ENCODE peak calls at places on chromosomes 16 and 17, in seven cellular contexts. T is GM10248, Y is mammary epithelial cell, S is epithelial cell of esophagus, E is A549, H is pancreas, D is fibroblast of the aortic adventitia. B is an unnamed sample.

GRCh38 chr17:9676084-9676483 is 30.8 kb downstream of the USP43 start:
- DNase-seq in Y (no peak), D (no peak), H (no peak), E (no peak), S (peak), T (no peak), B (peak)

GRCh38 chr17:75116681-75117080 is 6.9 kb downstream of the ARMC7 start:
- DNase-seq in S (no peak), D (peak), Y (no peak), H (no peak), T (no peak), E (no peak), B (no peak)

GRCh38 chr17:29566473-29567361 is at the start of gene ABHD15:
- DNase-seq in T (peak), Y (peak), S (peak), E (peak), H (peak), D (peak), B (peak)

GRCh38 chr17:7885357-7886226 is 3.0 kb upstream of the CHD3 start:
- DNase-seq in T (peak), Y (peak), S (no peak), H (peak), E (peak), D (peak), B (no peak)

GRCh38 chr17:199195-199604 is 17.8 kb upstream of the DOC2B start:
- DNase-seq in S (no peak), E (no peak), D (peak), H (peak), Y (no peak), T (no peak), B (peak)

GRCh38 chr17:12691173-12691572 is 25.5 kb downstream of the MYOCD start:
- DNase-seq in H (no peak), D (peak), Y (no peak), T (no peak), S (no peak), E (no peak), B (no peak)

GRCh38 chr16:8959921-8960787 is 3.6 kb downstream of the USP7 start:
- DNase-seq in H (no peak), D (peak), T (no peak), S (no peak), Y (no peak), E (no peak), B (peak)

GRCh38 chr16:84746875-84747274 is 47.1 kb downstream of the USP10 start:
- DNase-seq in E (no peak), H (no peak), T (no peak), D (no peak), S (no peak), Y (no peak), B (no peak)

GRCh38 chr17:56914641-56915263 is 903 bp upstream of the TRIM25 start:
- DNase-seq in H (no peak), D (no peak), E (no peak), S (no peak), T (peak), Y (no peak), B (no peak)

GRCh38 chr16:54284319-54284930 is 2.2 kb downstream of the IRX3 start:
- DNase-seq in Y (peak), D (no peak), E (no peak), S (peak), T (peak), H (peak), B (no peak)

GRCh38 chr17:73760186-73760758 is 116.0 kb upstream of the SDK2 start:
- DNase-seq in Y (no peak), D (no peak), E (no peak), S (no peak), T (no peak), H (no peak), B (no peak)

GRCh38 chr16:65122974-65123845 is 1.3 kb upstream of the CDH11 start:
- DNase-seq in S (peak), T (peak), H (peak), D (peak), E (no peak), Y (no peak), B (peak)

GRCh38 chr16:56226187-56226586 is 34.9 kb downstream of the GNAO1 start:
- DNase-seq in S (no peak), E (no peak), D (peak), H (no peak), T (no peak), Y (no peak), B (no peak)

GRCh38 chr16:7055443-7055842 is 277.2 kb upstream of the RBFOX1 start:
- DNase-seq in E (no peak), H (no peak), T (no peak), Y (no peak), S (no peak), D (no peak), B (no peak)

GRCh38 chr16:85963746-85964370 is 64.9 kb downstream of the IRF8 start:
- DNase-seq in D (no peak), T (no peak), H (no peak), S (no peak), E (no peak), Y (no peak), B (peak)

GRCh38 chr16:50593410-50594139 is 45.4 kb downstream of the NKD1 start:
- DNase-seq in T (no peak), Y (no peak), E (no peak), S (no peak), H (no peak), D (no peak), B (no peak)
- TF ChIP-seq CTCF in T (peak), Y (no peak), E (no peak), S (no peak), H (no peak), D (peak), B (no peak)

GRCh38 chr16:24995469-24995868 is 19.7 kb downstream of the ARHGAP17 start:
- DNase-seq in H (no peak), D (no peak), E (no peak), T (no peak), S (no peak), Y (no peak), B (no peak)
- TF ChIP-seq CTCF in H (no peak), D (no peak), E (no peak), T (peak), S (no peak), Y (no peak), B (no peak)

GRCh38 chr16:62036807-62037135 is 533 bp upstream of the CDH8 start:
- DNase-seq in Y (no peak), H (no peak), E (no peak), T (no peak), S (no peak), D (no peak), B (no peak)

GRCh38 chr16:62038225-62038624 is 2.0 kb upstream of the CDH8 start:
- DNase-seq in H (no peak), S (peak), E (no peak), T (no peak), D (no peak), Y (no peak), B (no peak)

GRCh38 chr16:62036101-62036806 is at the start of gene CDH8:
- DNase-seq in E (no peak), T (no peak), S (peak), H (peak), Y (peak), D (no peak), B (peak)

GRCh38 chr16:62038646-62039045 is 2.4 kb upstream of the CDH8 start:
- DNase-seq in Y (no peak), T (no peak), S (no peak), E (no peak), D (no peak), H (no peak), B (no peak)

GRCh38 chr16:62041401-62041800 is 5.2 kb upstream of the CDH8 start:
- DNase-seq in T (no peak), E (peak), H (no peak), S (peak), Y (peak), D (no peak), B (no peak)
- TF ChIP-seq CTCF in T (peak), E (peak), H (no peak), S (peak), Y (peak), D (no peak), B (peak)

DNA sequence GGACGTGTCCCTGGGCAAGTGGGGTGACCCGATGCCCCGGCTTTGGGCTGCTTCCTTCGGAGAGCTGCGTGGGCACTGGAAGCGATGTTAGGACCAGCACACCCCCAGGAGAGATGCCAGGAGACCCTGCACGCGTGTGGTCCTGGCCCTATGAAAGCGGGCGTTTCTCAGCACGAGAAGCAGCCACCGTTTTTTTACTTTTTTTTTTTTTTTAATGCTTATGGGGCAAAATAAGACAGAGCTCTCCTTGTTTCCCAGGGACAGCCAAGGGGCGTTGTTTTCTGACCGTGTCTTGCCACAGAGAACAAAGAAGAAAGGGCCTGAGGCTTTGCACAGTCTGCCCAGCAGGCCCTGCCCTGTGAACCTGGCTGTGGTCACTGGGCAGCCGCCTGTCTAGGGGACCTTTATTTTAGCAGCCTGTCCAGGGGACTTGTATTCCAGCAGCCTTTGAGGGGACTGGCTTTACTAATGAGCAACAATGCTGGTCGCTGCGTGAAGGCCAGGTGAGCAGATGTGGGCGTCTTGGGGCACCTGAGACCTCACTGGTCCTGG is 996 bp downstream of the SLC25A10 start:
- DNase-seq in D (no peak), T (no peak), E (no peak), H (no peak), Y (peak), S (peak), B (peak)
- TF ChIP-seq CTCF in D (no peak), T (no peak), E (no peak), H (no peak), Y (no peak), S (no peak), B (no peak)

DNA sequence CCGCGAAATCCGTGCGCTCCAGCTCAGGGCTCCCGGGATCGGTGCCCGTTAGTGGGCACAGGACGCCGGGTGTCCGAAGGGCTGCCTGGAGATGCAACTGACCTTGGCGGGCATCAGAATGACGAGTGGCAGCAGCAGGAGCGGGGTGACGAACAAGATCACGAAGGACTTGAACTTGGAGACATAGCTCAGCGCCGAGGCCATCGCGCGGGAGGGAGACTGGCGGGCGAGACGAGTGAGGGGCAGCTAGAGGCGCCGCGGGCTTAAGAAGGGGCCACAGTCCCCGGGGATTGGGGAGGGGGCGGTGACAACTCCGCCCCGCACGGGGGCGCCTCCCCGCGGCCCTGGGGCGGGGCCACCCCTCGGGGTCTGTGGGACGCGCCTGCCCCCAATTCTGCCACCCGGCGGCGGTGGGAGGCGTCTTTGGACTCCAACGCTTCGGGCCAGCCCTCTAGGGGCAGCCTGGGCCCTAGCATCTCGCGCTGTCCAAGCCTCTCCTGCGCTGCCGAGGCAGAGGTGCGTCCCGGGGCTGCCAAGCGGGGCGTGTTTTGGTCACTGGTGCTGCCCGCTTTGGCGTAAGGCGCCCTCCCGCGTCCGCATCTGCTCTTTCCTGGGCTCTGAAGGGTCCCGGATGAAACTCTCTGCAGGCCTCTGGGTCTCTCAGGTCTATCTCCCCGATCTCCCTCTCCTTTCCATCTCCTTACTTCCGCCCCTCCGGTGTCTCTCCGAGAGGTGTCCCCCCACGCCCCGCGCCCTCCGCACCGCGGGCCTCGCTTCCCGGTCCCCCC is at the start of gene SLC13A5:
- DNase-seq in D (peak), S (peak), H (peak), Y (peak), E (peak), T (peak), B (peak)
- TF ChIP-seq CTCF in D (peak), S (peak), H (no peak), Y (peak), E (peak), T (peak), B (peak)

DNA sequence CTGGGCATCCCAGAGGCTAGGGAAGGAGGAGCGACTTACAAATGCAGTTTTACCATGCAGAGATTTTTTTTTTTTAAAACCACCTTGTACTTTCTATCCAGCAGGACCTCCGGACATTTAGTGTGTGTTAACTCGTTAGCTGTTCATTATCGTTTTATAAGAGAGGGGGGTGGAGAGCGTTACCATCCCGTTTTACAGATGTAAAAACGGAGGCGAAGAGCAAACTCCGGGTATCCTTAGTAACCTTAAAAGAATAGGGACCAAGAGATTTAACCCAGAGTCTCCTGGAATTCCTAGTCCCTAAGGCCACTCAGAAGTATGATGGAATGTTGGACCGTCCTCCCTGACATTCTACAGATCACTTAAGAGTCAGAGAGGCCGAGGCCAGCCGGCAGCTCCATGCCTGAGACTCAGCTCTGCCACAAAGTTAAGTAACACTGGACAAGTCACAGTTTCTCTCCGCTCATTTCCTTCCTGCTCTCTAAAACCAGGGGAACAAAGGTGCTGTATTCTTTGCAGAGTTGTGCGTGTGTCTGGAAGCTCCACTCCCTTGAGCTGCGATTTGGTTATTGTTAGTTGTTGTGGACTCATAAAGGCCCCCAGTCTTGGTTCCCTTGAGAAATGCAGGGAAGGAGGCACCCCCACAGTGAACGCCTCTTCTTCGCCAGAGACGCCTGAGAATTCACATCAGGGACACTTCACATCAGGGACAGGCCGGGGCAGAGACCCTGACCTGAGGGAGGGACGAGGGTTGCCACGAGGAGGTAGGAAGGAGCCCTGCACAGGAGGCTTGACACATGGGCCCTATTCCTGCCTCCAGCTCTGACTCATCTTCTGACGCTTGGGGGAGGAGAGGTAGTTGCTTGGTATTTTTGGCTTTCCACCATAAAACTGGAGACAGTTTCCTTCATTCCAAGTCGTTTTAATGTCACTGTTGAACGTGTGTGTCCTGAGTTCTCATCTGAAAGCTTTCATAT is 1.2 kb downstream of the DUSP14 start:
- DNase-seq in T (no peak), Y (peak), H (no peak), S (peak), E (peak), D (peak), B (peak)
- TF ChIP-seq CTCF in T (no peak), Y (no peak), H (no peak), S (no peak), E (no peak), D (no peak), B (no peak)

DNA sequence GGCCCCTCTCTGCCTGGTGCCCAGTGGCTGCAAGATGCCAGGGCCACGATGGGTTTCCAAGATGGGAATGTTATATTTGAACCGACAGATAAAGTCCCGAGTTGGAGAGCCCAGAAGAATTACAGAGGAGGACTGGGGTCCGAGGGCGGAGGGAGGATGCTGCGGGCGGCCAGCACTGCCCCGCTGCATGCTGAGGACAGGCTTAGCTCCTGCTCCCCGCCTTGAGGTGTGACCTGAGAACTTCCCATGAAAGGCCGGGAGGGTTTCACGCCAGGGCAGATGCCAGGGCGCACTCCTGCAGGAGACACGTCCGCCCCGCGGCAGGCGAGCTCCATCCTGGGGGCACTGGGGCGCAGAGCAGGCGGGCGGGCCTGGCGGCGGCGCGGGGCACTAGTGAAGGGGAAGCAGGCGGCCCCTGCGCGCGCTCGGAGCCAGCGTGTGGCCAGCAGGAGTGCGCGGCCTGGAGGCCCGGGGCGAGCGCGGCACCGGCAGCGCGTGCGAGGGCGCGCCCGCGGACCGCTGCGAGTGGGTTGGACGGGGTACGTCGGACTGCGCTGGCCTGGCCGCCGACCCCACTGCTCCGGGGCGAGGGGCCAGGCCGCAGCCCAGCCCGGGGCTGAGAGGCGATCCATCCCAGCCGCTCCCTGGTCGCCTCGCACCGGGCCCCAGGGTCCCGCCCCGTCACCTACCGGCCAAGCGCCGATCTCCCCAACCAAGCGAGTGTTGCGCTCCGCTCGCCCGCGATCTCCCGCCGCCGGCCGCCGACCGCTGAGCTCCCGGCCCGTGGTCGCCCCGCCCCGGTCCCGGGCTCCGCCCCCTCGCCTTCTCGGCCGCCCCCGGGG is at the start of gene MAP3K14:
- DNase-seq in S (peak), D (peak), T (peak), E (no peak), Y (peak), H (peak), B (peak)
- TF ChIP-seq CTCF in S (no peak), D (no peak), T (peak), E (peak), Y (peak), H (no peak), B (no peak)

B was measured in foreskin fibroblast.